ENCODE peak calls at places on chromosomes 3 and 15, in eight cellular contexts. One of them, this sample, is unnamed.
A peak's percentile ranks its signal among the peaks of the same experiment; 100 is the strongest.

GRCh38 chr3:111531446-111531845 is 10.6 kb upstream of the CD96 start:
- DNase-seq in nephron progenitor cell: no peak
- DNase-seq in Peyer's patch: no peak
- DNase-seq in lung: no peak
- DNase-seq in fibroblast of pulmonary artery: peak; percentile 63
- DNase-seq in K562: no peak
- DNase-seq in sigmoid colon: no peak
- DNase-seq in IMR-90: peak; percentile 73
- DNase-seq in this sample: no peak

GRCh38 chr3:177838951-177839350 is 641.7 kb upstream of the TBL1XR1 start:
- DNase-seq in nephron progenitor cell: no peak
- DNase-seq in Peyer's patch: no peak
- DNase-seq in lung: no peak
- DNase-seq in fibroblast of pulmonary artery: no peak
- DNase-seq in K562: no peak
- DNase-seq in sigmoid colon: no peak
- DNase-seq in IMR-90: no peak
- DNase-seq in this sample: no peak

GRCh38 chr3:65785065-65785645 is 253.6 kb downstream of the MAGI1 start:
- DNase-seq in nephron progenitor cell: no peak
- DNase-seq in Peyer's patch: no peak
- DNase-seq in lung: no peak
- DNase-seq in fibroblast of pulmonary artery: peak; percentile 84
- DNase-seq in K562: peak; percentile 20
- DNase-seq in sigmoid colon: no peak
- DNase-seq in IMR-90: peak; percentile 80
- DNase-seq in this sample: no peak

GRCh38 chr3:50100956-50101845 is 12.5 kb downstream of the RBM5 start:
- DNase-seq in nephron progenitor cell: no peak
- DNase-seq in Peyer's patch: no peak
- DNase-seq in lung: no peak
- DNase-seq in fibroblast of pulmonary artery: no peak
- DNase-seq in K562: no peak
- DNase-seq in sigmoid colon: no peak
- DNase-seq in IMR-90: peak; percentile 66
- DNase-seq in this sample: no peak

GRCh38 chr3:174891524-174892203 is 32.5 kb downstream of the NAALADL2 start:
- DNase-seq in nephron progenitor cell: no peak
- DNase-seq in Peyer's patch: no peak
- DNase-seq in lung: peak; percentile 58
- DNase-seq in fibroblast of pulmonary artery: peak; percentile 46
- DNase-seq in K562: no peak
- DNase-seq in sigmoid colon: no peak
- DNase-seq in IMR-90: peak; percentile 9
- DNase-seq in this sample: no peak

GRCh38 chr3:183698318-183698731 is 728 bp downstream of the YEATS2 start:
- DNase-seq in nephron progenitor cell: peak; percentile 51
- DNase-seq in Peyer's patch: peak; percentile 57
- DNase-seq in lung: no peak
- DNase-seq in fibroblast of pulmonary artery: peak; percentile 48
- DNase-seq in K562: peak; percentile 46
- DNase-seq in sigmoid colon: peak; percentile 70
- DNase-seq in IMR-90: peak; percentile 35
- DNase-seq in this sample: peak; percentile 21

GRCh38 chr3:187799942-187800637 is 54.8 kb upstream of the BCL6 start:
- DNase-seq in nephron progenitor cell: no peak
- DNase-seq in Peyer's patch: no peak
- DNase-seq in lung: no peak
- DNase-seq in fibroblast of pulmonary artery: no peak
- DNase-seq in K562: no peak
- DNase-seq in sigmoid colon: no peak
- DNase-seq in IMR-90: peak; percentile 24
- DNase-seq in this sample: no peak

GRCh38 chr15:65336767-65337435 is 32.4 kb downstream of the RNU5B-1 start:
- DNase-seq in nephron progenitor cell: peak; percentile 53
- DNase-seq in Peyer's patch: no peak
- DNase-seq in lung: no peak
- DNase-seq in fibroblast of pulmonary artery: no peak
- DNase-seq in K562: no peak
- DNase-seq in sigmoid colon: no peak
- DNase-seq in IMR-90: no peak
- DNase-seq in this sample: no peak

GRCh38 chr3:66402596-66403267 is 98.1 kb downstream of the LRIG1 start:
- DNase-seq in nephron progenitor cell: no peak
- DNase-seq in Peyer's patch: peak; percentile 39
- DNase-seq in lung: no peak
- DNase-seq in fibroblast of pulmonary artery: no peak
- DNase-seq in K562: no peak
- DNase-seq in sigmoid colon: peak; percentile 75
- DNase-seq in IMR-90: no peak
- DNase-seq in this sample: no peak

DNA sequence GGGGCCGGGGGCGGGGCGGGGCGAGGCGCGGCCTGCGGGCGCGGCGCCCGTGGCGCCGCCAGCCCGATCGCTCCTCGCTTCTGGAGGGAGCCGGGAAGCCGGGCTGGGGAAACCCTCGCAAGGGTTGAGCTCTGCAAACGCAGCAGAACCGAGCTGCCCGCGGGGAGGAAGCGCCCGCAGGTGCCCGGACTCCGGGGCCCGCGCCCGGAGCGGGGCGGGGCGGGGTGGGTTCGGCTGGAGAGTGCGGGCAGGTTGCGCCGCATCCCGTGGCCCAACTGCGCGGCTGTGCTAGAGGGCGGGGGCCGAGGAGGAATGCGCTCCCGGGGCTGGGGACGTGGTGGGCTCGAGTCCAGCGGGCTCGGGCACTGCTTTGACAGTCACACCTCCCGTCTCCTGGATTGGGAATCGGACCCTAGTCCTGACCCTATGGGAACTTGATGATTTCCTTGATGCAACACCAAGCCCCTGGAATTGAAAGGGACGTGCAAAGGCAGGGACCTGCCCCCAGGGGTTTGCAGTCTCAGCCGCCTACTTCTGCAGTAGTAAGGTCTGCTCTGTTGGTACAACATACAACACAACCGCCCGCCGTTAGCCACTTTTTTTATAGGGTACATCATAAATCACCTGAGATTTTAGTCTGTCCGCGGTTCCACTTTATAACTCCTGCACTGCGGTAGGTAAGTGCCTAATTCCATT is 34.3 kb downstream of the ZBTB38 start:
- DNase-seq in nephron progenitor cell: peak; percentile 71
- DNase-seq in Peyer's patch: peak; percentile 81
- DNase-seq in lung: peak; percentile 64
- DNase-seq in fibroblast of pulmonary artery: peak; percentile 66
- DNase-seq in K562: no peak
- DNase-seq in sigmoid colon: peak; percentile 89
- DNase-seq in IMR-90: peak; percentile 78
- DNase-seq in this sample: peak; percentile 49
- TF ChIP-seq CTCF in nephron progenitor cell: no peak
- TF ChIP-seq CTCF in Peyer's patch: no peak
- TF ChIP-seq CTCF in lung: no peak
- TF ChIP-seq CTCF in fibroblast of pulmonary artery: no peak
- TF ChIP-seq CTCF in K562: no peak
- TF ChIP-seq CTCF in sigmoid colon: no peak
- TF ChIP-seq CTCF in IMR-90: no peak
- TF ChIP-seq CTCF in this sample: no peak

DNA sequence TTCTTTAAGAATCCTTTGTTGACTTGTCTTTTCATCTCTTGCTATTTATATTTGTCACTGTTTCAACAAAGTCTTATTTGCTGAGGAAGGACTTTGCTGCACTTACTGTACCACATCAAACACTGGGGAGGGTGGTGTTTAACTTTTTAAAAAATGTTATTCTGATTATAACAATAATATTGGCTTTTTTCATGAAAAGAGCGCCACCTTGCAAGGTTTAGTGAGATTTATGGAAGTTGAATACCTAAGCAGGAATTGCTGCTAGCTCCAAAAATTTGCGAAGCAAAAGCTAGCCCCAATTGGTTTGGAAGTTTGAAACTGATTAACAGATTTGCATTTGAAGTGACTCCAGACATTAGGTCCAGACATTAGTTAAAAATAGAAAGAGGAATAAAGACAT is 6.7 kb downstream of the ZIC1 start:
- DNase-seq in nephron progenitor cell: no peak
- DNase-seq in Peyer's patch: no peak
- DNase-seq in lung: no peak
- DNase-seq in fibroblast of pulmonary artery: no peak
- DNase-seq in K562: no peak
- DNase-seq in sigmoid colon: no peak
- DNase-seq in IMR-90: no peak
- DNase-seq in this sample: no peak
- TF ChIP-seq CTCF in nephron progenitor cell: no peak
- TF ChIP-seq CTCF in Peyer's patch: no peak
- TF ChIP-seq CTCF in lung: no peak
- TF ChIP-seq CTCF in fibroblast of pulmonary artery: no peak
- TF ChIP-seq CTCF in K562: no peak
- TF ChIP-seq CTCF in sigmoid colon: no peak
- TF ChIP-seq CTCF in IMR-90: no peak
- TF ChIP-seq CTCF in this sample: no peak

DNA sequence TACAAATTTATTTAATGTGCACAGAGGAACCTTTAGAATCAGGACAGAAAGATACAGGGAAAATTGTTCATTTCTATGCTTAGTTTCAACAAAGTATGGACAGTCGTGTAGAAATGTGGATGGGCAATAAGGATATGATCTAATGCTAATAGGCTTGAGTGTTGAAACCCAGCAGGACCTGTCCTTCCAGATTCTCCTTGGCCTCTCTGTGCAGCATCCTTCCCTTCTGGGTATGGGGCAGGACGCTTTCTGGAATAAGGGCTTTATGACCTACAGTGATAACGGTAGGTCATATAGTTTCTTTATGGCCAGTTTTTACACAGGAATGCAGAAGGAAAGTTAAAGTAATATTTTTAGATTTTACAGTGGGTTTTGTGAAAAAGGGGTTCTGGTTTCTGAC is 698.1 kb downstream of the SI start:
- DNase-seq in nephron progenitor cell: no peak
- DNase-seq in Peyer's patch: no peak
- DNase-seq in lung: no peak
- DNase-seq in fibroblast of pulmonary artery: no peak
- DNase-seq in K562: no peak
- DNase-seq in sigmoid colon: no peak
- DNase-seq in IMR-90: no peak
- DNase-seq in this sample: no peak
- TF ChIP-seq CTCF in nephron progenitor cell: no peak
- TF ChIP-seq CTCF in Peyer's patch: no peak
- TF ChIP-seq CTCF in lung: no peak
- TF ChIP-seq CTCF in fibroblast of pulmonary artery: no peak
- TF ChIP-seq CTCF in K562: no peak
- TF ChIP-seq CTCF in sigmoid colon: no peak
- TF ChIP-seq CTCF in IMR-90: no peak
- TF ChIP-seq CTCF in this sample: no peak

DNA sequence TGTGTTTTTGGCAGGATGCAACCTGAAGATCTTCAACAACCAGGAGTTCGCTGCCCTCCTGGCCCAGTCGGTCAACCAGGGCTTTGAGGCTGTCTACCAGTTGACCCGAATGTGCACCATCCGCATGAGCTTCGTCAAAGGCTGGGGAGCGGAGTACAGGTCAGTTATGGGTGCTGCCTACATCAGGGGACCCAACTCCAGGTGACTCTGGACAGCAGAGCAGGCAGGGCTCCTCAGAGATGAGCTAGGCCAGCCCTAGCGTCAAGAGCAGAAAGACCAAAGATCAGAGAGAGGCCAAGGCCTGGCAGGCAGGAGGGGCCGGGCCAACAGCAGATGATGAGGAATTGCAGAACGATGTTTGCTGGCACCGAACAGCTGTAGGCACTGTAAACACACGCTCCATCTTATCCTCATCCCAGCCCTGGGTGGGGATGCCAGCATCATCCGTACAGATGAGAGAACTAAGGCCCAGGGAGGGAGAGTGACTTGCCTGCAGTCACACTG is 67.1 kb downstream of the AAGAB start:
- DNase-seq in nephron progenitor cell: no peak
- DNase-seq in Peyer's patch: peak; percentile 40
- DNase-seq in lung: no peak
- DNase-seq in fibroblast of pulmonary artery: no peak
- DNase-seq in K562: no peak
- DNase-seq in sigmoid colon: peak; percentile 82
- DNase-seq in IMR-90: no peak
- DNase-seq in this sample: no peak
- TF ChIP-seq CTCF in nephron progenitor cell: no peak
- TF ChIP-seq CTCF in Peyer's patch: no peak
- TF ChIP-seq CTCF in lung: no peak
- TF ChIP-seq CTCF in fibroblast of pulmonary artery: no peak
- TF ChIP-seq CTCF in K562: no peak
- TF ChIP-seq CTCF in sigmoid colon: no peak
- TF ChIP-seq CTCF in IMR-90: no peak
- TF ChIP-seq CTCF in this sample: no peak

GRCh38 chr15:89299896-89300295 is 34.7 kb downstream of the POLG start:
- DNase-seq in nephron progenitor cell: no peak
- DNase-seq in Peyer's patch: no peak
- DNase-seq in lung: no peak
- DNase-seq in fibroblast of pulmonary artery: peak; percentile 71
- DNase-seq in K562: no peak
- DNase-seq in sigmoid colon: no peak
- DNase-seq in IMR-90: peak; percentile 64
- DNase-seq in this sample: no peak
- TF ChIP-seq CTCF in nephron progenitor cell: no peak
- TF ChIP-seq CTCF in Peyer's patch: no peak
- TF ChIP-seq CTCF in lung: no peak
- TF ChIP-seq CTCF in fibroblast of pulmonary artery: peak; percentile 43
- TF ChIP-seq CTCF in K562: no peak
- TF ChIP-seq CTCF in sigmoid colon: no peak
- TF ChIP-seq CTCF in IMR-90: peak; percentile 54
- TF ChIP-seq CTCF in this sample: no peak

GRCh38 chr3:2268779-2269178 is 170.1 kb downstream of the CNTN4 start:
- DNase-seq in nephron progenitor cell: no peak
- DNase-seq in Peyer's patch: no peak
- DNase-seq in lung: no peak
- DNase-seq in fibroblast of pulmonary artery: no peak
- DNase-seq in K562: no peak
- DNase-seq in sigmoid colon: no peak
- DNase-seq in IMR-90: no peak
- DNase-seq in this sample: no peak
- TF ChIP-seq CTCF in nephron progenitor cell: no peak
- TF ChIP-seq CTCF in Peyer's patch: no peak
- TF ChIP-seq CTCF in lung: no peak
- TF ChIP-seq CTCF in fibroblast of pulmonary artery: no peak
- TF ChIP-seq CTCF in K562: no peak
- TF ChIP-seq CTCF in sigmoid colon: no peak
- TF ChIP-seq CTCF in IMR-90: no peak
- TF ChIP-seq CTCF in this sample: no peak

DNA sequence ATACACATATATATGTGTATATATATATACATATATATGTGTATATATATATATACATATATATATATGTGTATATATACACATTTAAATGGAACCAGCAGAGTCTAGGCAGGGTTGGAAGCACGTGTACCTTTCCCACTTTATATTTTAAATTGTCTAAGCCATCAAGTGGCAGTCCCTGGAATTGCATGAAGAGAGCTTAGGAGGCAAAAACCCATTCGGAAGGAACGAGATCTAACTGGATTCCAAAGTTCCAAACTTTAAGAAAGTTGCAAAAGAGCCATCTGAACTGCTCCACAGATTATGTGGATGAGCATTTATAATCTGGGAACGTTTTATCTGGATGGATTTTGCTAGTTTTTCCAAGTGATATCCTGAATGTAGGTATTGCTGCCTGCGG is 186.5 kb downstream of the FOXP1 start:
- DNase-seq in nephron progenitor cell: no peak
- DNase-seq in Peyer's patch: no peak
- DNase-seq in lung: no peak
- DNase-seq in fibroblast of pulmonary artery: peak; percentile 54
- DNase-seq in K562: peak; percentile 35
- DNase-seq in sigmoid colon: no peak
- DNase-seq in IMR-90: peak; percentile 30
- DNase-seq in this sample: no peak
- TF ChIP-seq CTCF in nephron progenitor cell: peak; percentile 54
- TF ChIP-seq CTCF in Peyer's patch: peak; percentile 57
- TF ChIP-seq CTCF in lung: peak; percentile 3
- TF ChIP-seq CTCF in fibroblast of pulmonary artery: peak; percentile 67
- TF ChIP-seq CTCF in K562: peak; percentile 10
- TF ChIP-seq CTCF in sigmoid colon: peak; percentile 45
- TF ChIP-seq CTCF in IMR-90: peak; percentile 43
- TF ChIP-seq CTCF in this sample: peak; percentile 49

This sample was measured in progenitor cell of endocrine pancreas.